ENCODE peak calls at places on chromosome 15, in nine cellular contexts. Q, G, V, M, R, X, C, P and F are unnamed samples.

GRCh38 chr15:92638291-92638708 is 17.3 kb downstream of the FAM174B start:
- DNase-seq in Q (no peak), G (no peak), V (no peak), M (peak; percentile 90), R (no peak), X (no peak), C (no peak), P (peak; percentile 29), F (peak; percentile 53)

GRCh38 chr15:29268706-29269484 is 727 bp downstream of the NSMCE3 start:
- DNase-seq in Q (peak; percentile 32), G (peak; percentile 19), V (no peak), M (peak; percentile 43), R (no peak), X (peak; percentile 40), C (peak; percentile 22), P (peak; percentile 36), F (peak; percentile 23)

GRCh38 chr15:72728821-72729220 is 42.8 kb downstream of the BBS4 start:
- DNase-seq in Q (no peak), G (no peak), V (no peak), M (no peak), R (no peak), X (no peak), C (no peak), P (no peak), F (no peak)

GRCh38 chr15:61798631-61799030 is 261.6 kb downstream of the VPS13C start:
- DNase-seq in Q (no peak), G (no peak), V (no peak), M (no peak), R (no peak), X (no peak), C (no peak), P (no peak), F (no peak)

GRCh38 chr15:41772720-41773331 is 1.5 kb upstream of the MAPKBP1 start:
- DNase-seq in Q (peak; percentile 48), G (peak; percentile 53), V (no peak), M (peak; percentile 42), R (peak; percentile 74), X (peak; percentile 19), C (peak; percentile 50), P (peak; percentile 76), F (peak; percentile 59)

GRCh38 chr15:88580532-88580931 is 34.1 kb upstream of the DET1 start:
- DNase-seq in Q (no peak), G (no peak), V (no peak), M (no peak), R (no peak), X (no peak), C (no peak), P (no peak), F (no peak)

GRCh38 chr15:90665288-90666134 is 51.6 kb upstream of the BLM start:
- DNase-seq in Q (peak; percentile 75), G (peak; percentile 68), V (peak; percentile 59), M (no peak), R (peak; percentile 30), X (peak; percentile 38), C (peak; percentile 54), P (peak; percentile 46), F (peak; percentile 10)

GRCh38 chr15:90388462-90389182 is 580 bp downstream of the IQGAP1 start:
- DNase-seq in Q (peak; percentile 75), G (peak; percentile 66), V (peak; percentile 71), M (no peak), R (peak; percentile 13), X (peak; percentile 36), C (no peak), P (peak; percentile 43), F (peak; percentile 51)

GRCh38 chr15:88744548-88745020 is 58.7 kb upstream of the ACAN start:
- DNase-seq in Q (no peak), G (no peak), V (no peak), M (no peak), R (no peak), X (no peak), C (no peak), P (no peak), F (no peak)

GRCh38 chr15:48423342-48423741 is 92.1 kb downstream of the DUT start:
- DNase-seq in Q (no peak), G (no peak), V (no peak), M (no peak), R (no peak), X (no peak), C (no peak), P (no peak), F (no peak)

GRCh38 chr15:60389261-60390077 is 8.3 kb downstream of the ANXA2 start:
- DNase-seq in Q (no peak), G (no peak), V (no peak), M (no peak), R (no peak), X (no peak), C (no peak), P (peak; percentile 34), F (no peak)

GRCh38 chr15:101017041-101017754 is 98.0 kb downstream of the LRRK1 start:
- DNase-seq in Q (peak; percentile 15), G (peak; percentile 4), V (no peak), M (no peak), R (no peak), X (no peak), C (no peak), P (no peak), F (peak; percentile 1)

GRCh38 chr15:66670698-66671580 is 31.1 kb upstream of the SMAD6 start:
- DNase-seq in Q (peak; percentile 91), G (no peak), V (no peak), M (no peak), R (no peak), X (no peak), C (no peak), P (no peak), F (no peak)

GRCh38 chr15:84949043-84949442 is 32.6 kb upstream of the PDE8A start:
- DNase-seq in Q (no peak), G (no peak), V (no peak), M (no peak), R (peak; percentile 51), X (no peak), C (no peak), P (peak; percentile 62), F (no peak)

GRCh38 chr15:26001201-26001600 is 138.1 kb upstream of the ATP10A start:
- DNase-seq in Q (no peak), G (no peak), V (no peak), M (no peak), R (no peak), X (no peak), C (no peak), P (no peak), F (no peak)

GRCh38 chr15:59268199-59268979 is 61.7 kb downstream of the LDHAL6B start:
- DNase-seq in Q (no peak), G (no peak), V (no peak), M (no peak), R (no peak), X (no peak), C (no peak), P (peak; percentile 73), F (no peak)

GRCh38 chr15:62138124-62138523 is 27.0 kb downstream of the C2CD4B start:
- DNase-seq in Q (no peak), G (no peak), V (no peak), M (no peak), R (peak; percentile 55), X (no peak), C (no peak), P (peak; percentile 76), F (peak; percentile 78)

GRCh38 chr15:44535509-44536297 is 1.2 kb upstream of the EIF3J start:
- DNase-seq in Q (peak; percentile 56), G (peak; percentile 23), V (peak; percentile 36), M (no peak), R (no peak), X (peak; percentile 21), C (no peak), P (no peak), F (no peak)